ENCODE peak calls at places on chromosome 5, in four cellular contexts. D is IMR-90, U is HepG2, J is H1. G is an unnamed sample.

GRCh38 chr5:115355777-115356381 is 59.4 kb upstream of the CCDC112 start:
- DNase-seq in J (no peak), D (no peak), U (no peak), G (no peak)

GRCh38 chr5:121596882-121597281 is 254.8 kb upstream of the FTMT start:
- DNase-seq in U (no peak), J (no peak), D (no peak), G (no peak)

GRCh38 chr5:141403387-141403786 is 809 bp downstream of the PCDHGA9 start:
- DNase-seq in J (no peak), U (no peak), D (no peak), G (no peak)

GRCh38 chr5:129172561-129172960 is 78.0 kb downstream of the ISOC1 start:
- DNase-seq in U (no peak), J (no peak), D (no peak), G (peak; percentile 11)

GRCh38 chr5:151751091-151751490 is 7.3 kb downstream of the ATOX1 start:
- DNase-seq in D (peak; percentile 13), U (no peak), J (no peak), G (no peak)

GRCh38 chr5:63439537-63439936 is 522.7 kb downstream of the HTR1A start:
- DNase-seq in D (no peak), J (no peak), U (no peak), G (no peak)

GRCh38 chr5:140553657-140554056 is 3.6 kb downstream of the SRA1 start:
- DNase-seq in U (no peak), J (no peak), D (peak; percentile 40), G (no peak)

GRCh38 chr5:82975812-82976211 is 101.4 kb downstream of the TMEM167A start:
- DNase-seq in U (peak; percentile 37), D (no peak), J (no peak), G (no peak)

GRCh38 chr5:134140530-134141201 is 26.2 kb downstream of the TCF7 start:
- DNase-seq in U (peak; percentile 78), J (peak; percentile 57), D (peak; percentile 71), G (peak; percentile 80)

GRCh38 chr5:117077142-117077541 is 502.5 kb upstream of the SEMA6A start:
- DNase-seq in J (no peak), U (peak; percentile 3), D (no peak), G (no peak)

GRCh38 chr5:33476992-33477391 is 36.2 kb downstream of the TARS1 start:
- DNase-seq in J (no peak), U (no peak), D (peak; percentile 28), G (no peak)

GRCh38 chr5:180608572-180609310 is 17.4 kb upstream of the SCGB3A1 start:
- DNase-seq in U (no peak), J (no peak), D (no peak), G (no peak)

GRCh38 chr5:173562451-173562850 is 54.0 kb downstream of the BOD1 start:
- DNase-seq in U (no peak), D (no peak), J (no peak), G (no peak)

DNA sequence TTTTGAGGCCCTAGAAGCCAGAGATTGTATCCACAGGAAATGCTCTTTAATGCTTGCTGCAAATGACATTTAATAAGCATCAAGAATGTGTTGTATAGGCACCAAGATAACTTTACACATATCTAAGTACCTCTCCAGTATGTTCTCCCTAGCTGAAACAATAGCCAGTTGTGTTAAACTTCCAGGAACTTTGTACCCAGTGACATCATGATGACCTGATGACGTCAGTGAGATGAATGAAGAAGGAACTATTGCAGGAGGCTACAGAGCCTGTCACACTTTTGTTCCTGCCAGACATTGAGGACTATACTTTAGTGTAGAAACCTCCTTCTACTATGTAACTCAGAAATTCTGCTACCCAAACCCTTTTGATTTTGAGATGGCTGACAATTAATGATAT is 129.8 kb downstream of the CD180 start:
- DNase-seq in J (no peak), D (peak; percentile 39), U (peak; percentile 70), G (no peak)
- TF ChIP-seq USF2 in J (no peak), D (no peak), U (no peak), G (no peak)

GRCh38 chr5:154481584-154482381 is 3.8 kb upstream of the HAND1 start:
- DNase-seq in D (no peak), J (no peak), U (no peak), G (no peak)
- H3K9ac ChIP-seq in D (no peak overlapping the region), J (no peak overlapping the region), U (no peak overlapping the region), G (no peak overlapping the region)

DNA sequence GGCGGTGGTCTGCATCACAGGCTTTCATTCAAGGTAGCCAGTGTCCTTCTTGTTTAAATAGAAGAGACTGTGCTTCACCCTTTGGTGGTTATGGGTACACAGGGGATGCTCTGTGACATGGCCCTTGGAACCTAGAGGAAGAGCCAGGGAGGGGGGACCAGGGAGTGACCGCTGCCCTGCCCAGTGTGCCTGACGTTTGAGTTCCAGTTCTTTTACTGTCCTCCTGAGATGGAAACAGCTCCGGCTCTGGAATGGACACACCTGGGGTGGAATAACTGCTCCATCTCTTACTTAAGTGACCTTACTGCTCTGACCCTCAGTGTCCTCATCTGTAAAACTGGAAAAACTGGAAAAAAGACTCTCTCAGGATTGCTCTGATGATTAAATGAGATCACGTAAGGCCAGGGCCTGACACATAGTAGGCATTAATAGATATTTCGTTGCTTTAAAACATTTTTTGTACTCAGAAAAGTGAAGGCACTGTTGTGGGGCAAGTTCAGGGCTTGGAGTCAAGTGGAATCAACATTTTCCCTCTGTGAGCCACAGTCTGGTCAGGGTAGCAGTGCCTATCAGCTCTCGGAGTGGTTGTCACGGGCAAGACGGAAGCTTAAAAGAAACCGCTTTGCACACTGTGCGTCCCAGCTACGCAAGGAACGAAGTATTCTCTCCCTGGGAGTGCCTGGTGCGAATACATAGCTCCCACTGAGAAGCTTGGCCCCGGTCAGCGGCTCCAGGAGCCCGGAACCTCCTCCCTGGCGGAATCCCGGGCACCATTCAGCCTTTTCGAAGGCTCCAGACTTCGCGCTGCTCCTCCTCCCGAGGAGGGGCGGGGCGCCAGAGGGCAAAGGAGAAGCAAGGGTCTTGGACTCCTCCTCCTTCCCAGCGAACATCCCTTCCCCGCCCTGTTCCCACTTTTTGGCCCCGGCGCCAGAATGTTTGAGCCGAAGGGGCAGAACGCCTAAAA is 5.8 kb downstream of the POU4F3 start:
- DNase-seq in U (no peak), J (peak; percentile 73), D (no peak), G (peak; percentile 69)
- TF ChIP-seq USF2 in U (no peak), J (no peak), D (no peak), G (no peak)

GRCh38 chr5:3605298-3606010 is 9.8 kb downstream of the IRX1 start:
- DNase-seq in D (no peak), U (no peak), J (no peak), G (peak; percentile 12)
- H3K9ac ChIP-seq in D (no peak overlapping the region), U (no peak overlapping the region), J (no peak overlapping the region), G (no peak overlapping the region)

DNA sequence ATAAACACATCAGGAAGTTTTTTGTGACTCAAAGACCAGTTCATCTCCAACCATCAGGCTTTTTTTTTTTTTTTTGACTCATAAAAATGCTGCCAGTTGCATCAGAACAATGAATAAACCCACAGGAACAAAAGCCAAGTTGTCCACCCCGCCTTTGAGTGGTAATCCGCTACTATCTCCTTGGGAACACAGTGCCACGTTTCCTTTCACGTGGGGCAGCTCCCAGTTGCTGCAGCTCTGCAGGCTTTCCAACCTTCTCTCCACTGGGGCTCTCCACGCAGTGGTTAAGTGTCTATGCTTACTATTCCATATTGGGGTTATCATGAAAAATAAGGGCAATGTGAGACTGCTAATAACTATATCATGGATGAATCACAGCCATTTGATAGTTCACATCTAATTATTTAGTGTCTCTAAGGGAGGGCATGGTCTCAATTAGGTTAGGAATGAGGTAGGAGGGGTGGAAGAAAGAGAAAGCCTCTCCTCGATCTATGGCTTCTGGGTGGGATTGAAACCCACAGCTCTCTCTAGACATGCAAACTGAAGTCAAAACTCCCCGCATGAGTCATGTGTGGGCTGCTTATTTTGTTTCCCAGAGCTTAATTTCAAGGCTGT is 55.8 kb upstream of the ACTBL2 start:
- DNase-seq in D (peak; percentile 79), J (no peak), U (no peak), G (no peak)
- TF ChIP-seq USF2 in D (no peak), J (no peak), U (no peak), G (no peak)

GRCh38 chr5:170913573-170913972 is 51.8 kb downstream of the RANBP17 start:
- DNase-seq in J (no peak), D (peak; percentile 68), U (no peak), G (no peak)
- H3K9ac ChIP-seq in J (no peak overlapping the region), D (no peak overlapping the region), U (no peak overlapping the region), G (no peak overlapping the region)

GRCh38 chr5:148791334-148791667 is 35.1 kb upstream of the ADRB2 start:
- DNase-seq in J (no peak), D (peak; percentile 84), U (no peak), G (no peak)
- TF ChIP-seq USF2 in J (no peak), D (no peak), U (no peak), G (no peak)

DNA sequence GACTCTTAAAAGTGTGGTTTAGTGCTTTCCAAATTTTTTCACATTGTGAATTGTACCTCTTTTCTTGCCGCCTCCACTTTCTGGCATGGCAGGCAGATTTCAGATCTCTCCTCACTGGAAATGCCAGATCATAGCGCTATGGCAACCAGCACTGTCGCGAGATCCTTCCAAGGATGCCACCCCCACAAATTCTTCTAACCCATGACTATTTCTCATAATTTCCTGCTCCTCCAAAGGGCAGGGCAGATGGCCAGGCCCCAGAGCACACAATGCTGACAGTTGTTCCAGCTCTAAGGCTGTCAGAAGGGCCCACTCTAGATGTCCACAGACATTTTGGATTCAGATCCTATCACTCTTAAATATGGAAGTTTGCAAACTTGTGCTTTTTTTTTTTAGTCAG is 446.2 kb upstream of the RIOK2 start:
- DNase-seq in U (no peak), J (no peak), D (peak; percentile 79), G (no peak)
- H3K9ac ChIP-seq in U (no peak overlapping the region), J (no peak overlapping the region), D (no peak overlapping the region), G (no peak overlapping the region)

DNA sequence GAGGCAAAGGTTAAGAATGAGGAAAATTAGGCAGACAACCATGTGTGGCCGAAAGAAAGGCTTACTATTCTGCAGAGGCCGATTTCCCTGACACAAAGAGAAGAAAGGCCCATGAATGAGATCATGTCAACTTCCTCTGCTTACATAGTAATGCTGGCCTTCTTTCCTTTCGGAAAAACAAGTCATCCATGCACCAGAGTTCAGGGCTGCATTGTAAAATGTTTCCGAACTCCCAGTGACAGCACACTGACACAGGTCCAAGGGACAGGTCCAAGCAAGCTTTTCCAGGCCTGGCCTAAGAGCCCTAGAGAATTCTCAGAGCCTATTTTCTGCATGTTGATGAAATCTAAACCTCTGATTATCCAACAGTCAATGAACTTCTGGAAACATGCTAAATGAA is 140.9 kb downstream of the ZNF608 start:
- DNase-seq in J (no peak), U (peak; percentile 90), D (peak; percentile 19), G (no peak)
- TF ChIP-seq USF2 in J (no peak), U (no peak), D (no peak), G (no peak)

GRCh38 chr5:32314658-32315057 is 1.9 kb upstream of the MTMR12 start:
- DNase-seq in U (peak; percentile 65), J (no peak), D (no peak), G (no peak)

GRCh38 chr5:32317056-32317455 is 4.3 kb upstream of the MTMR12 start:
- DNase-seq in U (no peak), D (no peak), J (no peak), G (no peak)

GRCh38 chr5:32312682-32313523 is at the start of gene MTMR12:
- DNase-seq in U (peak; percentile 98), D (peak; percentile 99), J (peak; percentile 99), G (peak; percentile 99)

GRCh38 chr5:32312194-32312681 is 501 bp downstream of the MTMR12 start:
- DNase-seq in D (peak; percentile 69), J (no peak), U (no peak), G (peak; percentile 71)

GRCh38 chr5:32315221-32316014 is 2.7 kb upstream of the MTMR12 start:
- DNase-seq in U (no peak), D (no peak), J (no peak), G (no peak)
- H3K9ac ChIP-seq in U (peak overlapping the region; percentile 30), D (no peak overlapping the region), J (no peak overlapping the region), G (no peak overlapping the region)